ENCODE peak calls at places on chromosomes 1 and 21, in nine cellular contexts. V is GM23338; A is A549; S is GM20000; T is CD8-positive, alpha-beta memory T cell; W is stimulated activated CD4-positive, alpha-beta T cell treated with anti-CD3 and anti-CD28 coated beads, TNF-alpha, amount 100 ng/mL, for 1 hour; H is right lobe of liver; X is suprapubic skin; I is hypothalamus. L is an unnamed sample.

GRCh38 chr1:161174911-161175310 is 2.4 kb downstream of the B4GALT3 start:
- DNase-seq in V (no peak), A (no peak), S (no peak), T (no peak), W (no peak), H (no peak), X (no peak), I (no peak), L (no peak)

GRCh38 chr1:232751393-232752140 is 53.6 kb upstream of the MAP10 start:
- DNase-seq in V (no peak), A (no peak), S (no peak), T (no peak), W (no peak), H (no peak), X (no peak), I (no peak), L (no peak)

GRCh38 chr1:226827458-226827857 is 43.0 kb upstream of the PSEN2 start:
- DNase-seq in V (peak), A (no peak), S (no peak), T (no peak), W (no peak), H (no peak), X (peak), I (no peak), L (peak)

GRCh38 chr1:59879556-59879955 is 47.0 kb downstream of the CYP2J2 start:
- DNase-seq in V (peak), A (peak), S (peak), T (peak), W (no peak), H (peak), X (no peak), I (no peak), L (no peak)

GRCh38 chr1:162150112-162150511 is 80.6 kb downstream of the NOS1AP start:
- DNase-seq in V (no peak), A (no peak), S (no peak), T (no peak), W (no peak), H (no peak), X (no peak), I (no peak), L (no peak)

GRCh38 chr1:43414634-43415223 is 25.0 kb downstream of the SZT2 start:
- DNase-seq in V (peak), A (peak), S (peak), T (peak), W (peak), H (peak), X (no peak), I (no peak), L (no peak)

GRCh38 chr1:213070399-213070798 is 19.4 kb downstream of the RPS6KC1 start:
- DNase-seq in V (no peak), A (no peak), S (peak), T (no peak), W (no peak), H (peak), X (no peak), I (no peak), L (no peak)

GRCh38 chr1:196229546-196229945 is 378.7 kb downstream of the KCNT2 start:
- DNase-seq in V (no peak), A (no peak), S (no peak), T (no peak), W (no peak), H (no peak), X (no peak), I (no peak), L (no peak)

GRCh38 chr21:38645282-38645681 is 147.0 kb upstream of the ERG start:
- DNase-seq in V (no peak), A (no peak), S (no peak), T (no peak), W (no peak), H (no peak), X (no peak), I (no peak), L (no peak)

GRCh38 chr1:219062161-219062560 is 111.5 kb upstream of the LYPLAL1 start:
- DNase-seq in V (no peak), A (no peak), S (no peak), T (no peak), W (no peak), H (no peak), X (no peak), I (no peak), L (no peak)

GRCh38 chr1:55214214-55214902 is 806 bp downstream of the USP24 start:
- DNase-seq in V (peak), A (peak), S (peak), T (peak), W (no peak), H (peak), X (peak), I (peak), L (no peak)

GRCh38 chr1:194331758-194332157 is 1145.3 kb upstream of the B3GALT2 start:
- DNase-seq in V (no peak), A (no peak), S (no peak), T (no peak), W (no peak), H (no peak), X (no peak), I (no peak), L (no peak)

GRCh38 chr1:11138952-11139351 is 39.3 kb upstream of the EXOSC10 start:
- DNase-seq in V (no peak), A (no peak), S (no peak), T (no peak), W (no peak), H (no peak), X (no peak), I (no peak), L (no peak)

GRCh38 chr1:93475691-93476090 is 27.8 kb downstream of the FNBP1L start:
- DNase-seq in V (no peak), A (no peak), S (no peak), T (no peak), W (no peak), H (no peak), X (no peak), I (no peak), L (no peak)

GRCh38 chr1:154557939-154558609 is 388 bp downstream of the UBE2Q1 start:
- DNase-seq in V (peak), A (no peak), S (no peak), T (peak), W (no peak), H (peak), X (peak), I (no peak), L (no peak)

GRCh38 chr1:1247341-1247913 is 905 bp upstream of the C1QTNF12 start:
- DNase-seq in V (no peak), A (no peak), S (no peak), T (no peak), W (no peak), H (no peak), X (peak), I (no peak), L (no peak)

L was measured in NCI-H187.